ENCODE peak calls at places on chromosome 9, in eight cellular contexts. W, J, P, O, A, N, G and V are unnamed samples.

GRCh38 chr9:137138058-137138697 is 776 bp upstream of the GRIN1 start:
- DNase-seq in W (no peak), J (peak), P (no peak), O (peak), A (no peak), N (no peak), G (no peak), V (no peak)

GRCh38 chr9:85056203-85056572 is 386.7 kb downstream of the NTRK2 start:
- DNase-seq in W (no peak), J (no peak), P (no peak), O (no peak), A (no peak), N (no peak), G (no peak), V (no peak)

GRCh38 chr9:123425261-123425821 is 69.3 kb downstream of the CRB2 start:
- DNase-seq in W (no peak), J (peak), P (no peak), O (peak), A (no peak), N (no peak), G (no peak), V (no peak)

GRCh38 chr9:21835111-21835510 is 32.7 kb downstream of the MTAP start:
- DNase-seq in W (no peak), J (no peak), P (no peak), O (no peak), A (no peak), N (peak), G (no peak), V (no peak)

GRCh38 chr9:14080940-14081621 is 232.9 kb downstream of the NFIB start:
- DNase-seq in W (no peak), J (no peak), P (no peak), O (peak), A (no peak), N (peak), G (no peak), V (peak)

GRCh38 chr9:98908897-98909634 is 34.6 kb upstream of the COL15A1 start:
- DNase-seq in W (no peak), J (no peak), P (no peak), O (no peak), A (no peak), N (peak), G (no peak), V (peak)

GRCh38 chr9:118302721-118303120 is 598.5 kb downstream of the TLR4 start:
- DNase-seq in W (no peak), J (no peak), P (no peak), O (no peak), A (no peak), N (no peak), G (no peak), V (no peak)

GRCh38 chr9:6080154-6080716 is 64.8 kb upstream of the RANBP6 start:
- DNase-seq in W (peak), J (peak), P (peak), O (peak), A (peak), N (peak), G (peak), V (peak)

GRCh38 chr9:4844439-4844838 is 51.7 kb downstream of the RCL1 start:
- DNase-seq in W (no peak), J (no peak), P (no peak), O (no peak), A (no peak), N (no peak), G (no peak), V (no peak)

GRCh38 chr9:126056312-126057021 is 270.2 kb upstream of the MVB12B start:
- DNase-seq in W (peak), J (no peak), P (no peak), O (no peak), A (no peak), N (no peak), G (no peak), V (no peak)

GRCh38 chr9:32665101-32665500 is 29.6 kb upstream of the TAF1L start:
- DNase-seq in W (no peak), J (no peak), P (no peak), O (no peak), A (no peak), N (peak), G (no peak), V (no peak)

GRCh38 chr9:16514131-16514530 is 356.3 kb downstream of the BNC2 start:
- DNase-seq in W (no peak), J (peak), P (no peak), O (peak), A (no peak), N (peak), G (no peak), V (no peak)

GRCh38 chr9:111412280-111412679 is 71.9 kb downstream of the ECPAS start:
- DNase-seq in W (no peak), J (no peak), P (no peak), O (no peak), A (no peak), N (no peak), G (no peak), V (no peak)

GRCh38 chr9:87263291-87263690 is 234.4 kb upstream of the DAPK1 start:
- DNase-seq in W (peak), J (peak), P (no peak), O (peak), A (no peak), N (no peak), G (peak), V (no peak)

GRCh38 chr9:127930298-127931091 is at the start of gene PIP5KL1:
- DNase-seq in W (peak), J (peak), P (peak), O (peak), A (no peak), N (peak), G (peak), V (peak)
- H3K9ac ChIP-seq in W (no peak), J (no peak), P (no peak), O (no peak), A (peak), N (peak), G (peak), V (peak)

GRCh38 chr9:36996677-36997076 is 37.4 kb downstream of the PAX5 start:
- DNase-seq in W (no peak), J (no peak), P (no peak), O (no peak), A (no peak), N (no peak), G (no peak), V (no peak)
- H3K9ac ChIP-seq in W (no peak), J (no peak), P (no peak), O (no peak), A (peak), N (no peak), G (no peak), V (no peak)

DNA sequence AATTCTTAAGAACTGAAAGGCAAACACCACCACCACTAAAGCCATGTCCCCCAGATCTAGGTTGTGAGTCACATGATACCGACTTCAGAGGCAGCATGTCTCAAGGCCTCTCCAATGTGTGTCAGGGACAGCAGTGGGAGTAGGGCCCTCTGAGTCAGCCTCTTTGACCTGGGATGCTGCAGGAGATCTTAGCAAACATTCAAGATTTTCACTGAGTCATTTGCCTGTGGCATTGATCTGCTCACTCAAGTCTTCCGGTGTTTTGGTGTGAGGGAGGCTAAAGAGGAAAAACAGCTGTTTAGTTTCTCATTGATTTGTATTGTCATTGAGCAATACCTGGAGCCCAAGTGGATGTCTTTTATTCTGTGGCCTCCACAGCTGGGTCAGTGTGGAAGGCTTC is 36.1 kb downstream of the TMC1 start:
- DNase-seq in W (no peak), J (peak), P (no peak), O (no peak), A (no peak), N (peak), G (no peak), V (peak)
- H3K9ac ChIP-seq in W (no peak), J (no peak), P (no peak), O (no peak), A (no peak), N (no peak), G (no peak), V (peak)

GRCh38 chr9:68501159-68501506 is 39.5 kb downstream of the TMEM252 start:
- DNase-seq in W (no peak), J (no peak), P (no peak), O (no peak), A (no peak), N (no peak), G (no peak), V (peak)
- H3K9ac ChIP-seq in W (no peak), J (no peak), P (no peak), O (no peak), A (no peak), N (no peak), G (no peak), V (no peak)

DNA sequence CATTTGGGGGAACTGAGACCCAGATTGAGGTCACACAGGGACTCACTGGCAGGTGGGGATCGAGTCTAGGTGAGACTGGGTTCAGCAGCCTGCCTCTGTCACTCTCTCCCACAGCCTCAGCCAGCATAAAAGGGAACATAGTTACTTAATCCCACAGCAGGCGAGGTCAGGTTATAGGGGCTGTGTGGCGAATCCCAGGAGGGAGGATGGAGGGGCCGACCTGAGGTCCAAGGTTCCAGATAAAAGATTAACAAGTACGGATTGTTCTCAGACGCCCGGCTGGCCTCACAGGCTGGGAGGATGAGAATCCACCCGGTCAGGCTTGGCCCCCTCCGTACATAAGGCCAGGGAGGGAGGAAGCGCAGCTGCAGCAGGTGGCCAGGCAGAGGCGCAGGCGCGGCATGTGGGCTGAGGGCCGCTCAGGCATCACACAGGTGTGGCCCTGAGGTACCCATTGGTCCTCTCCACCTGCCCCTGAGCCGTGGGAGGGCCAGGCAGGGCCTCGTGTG is 3.3 kb downstream of the SUSD3 start:
- DNase-seq in W (peak), J (peak), P (peak), O (peak), A (no peak), N (no peak), G (no peak), V (no peak)
- H3K9ac ChIP-seq in W (peak), J (no peak), P (peak), O (no peak), A (no peak), N (no peak), G (no peak), V (no peak)